ENCODE peak calls at places on chromosomes 2 and 18, in six cellular contexts. G, Z, A, F, B and S are unnamed samples.

GRCh38 chr2:39119732-39120520 is 925 bp downstream of the SOS1 start:
- DNase-seq in B (peak; percentile 62), F (peak; percentile 59), Z (peak; percentile 64), A (peak; percentile 67), G (peak; percentile 54), S (peak; percentile 86)

GRCh38 chr2:157936464-157936863 is 60.3 kb upstream of the ACVR1 start:
- DNase-seq in B (no peak), A (no peak), G (no peak), Z (no peak), F (no peak), S (no peak)

GRCh38 chr2:232321156-232321816 is 57.3 kb upstream of the ALPP start:
- DNase-seq in F (no peak), G (no peak), A (no peak), B (no peak), Z (no peak), S (no peak)

GRCh38 chr2:233867993-233868532 is at the start of gene MSL3B:
- DNase-seq in Z (peak; percentile 61), F (peak; percentile 36), A (peak; percentile 75), G (peak; percentile 48), B (peak; percentile 26), S (peak; percentile 82)

GRCh38 chr18:78766651-78767533 is 212.7 kb upstream of the SALL3 start:
- DNase-seq in G (no peak), B (no peak), A (no peak), F (no peak), Z (no peak), S (no peak)

GRCh38 chr2:162073776-162074578 is at the start of gene DPP4:
- DNase-seq in F (peak; percentile 45), G (peak; percentile 31), B (peak; percentile 36), A (no peak), Z (no peak), S (peak; percentile 84)

GRCh38 chr2:119426801-119427395 is 4.8 kb upstream of the TMEM37 start:
- DNase-seq in A (peak; percentile 69), Z (peak; percentile 82), F (no peak), G (no peak), B (no peak), S (no peak)

GRCh38 chr2:112541315-112542122 is 746 bp upstream of the POLR1B start:
- DNase-seq in B (peak; percentile 67), F (peak; percentile 78), Z (peak; percentile 63), G (peak; percentile 69), A (peak; percentile 72), S (peak; percentile 24)

GRCh38 chr2:178006710-178007109 is 65.9 kb downstream of the PDE11A start:
- DNase-seq in A (no peak), Z (peak; percentile 6), G (no peak), F (no peak), B (no peak), S (no peak)

GRCh38 chr2:14633451-14634211 is 1.1 kb downstream of the LRATD1 start:
- DNase-seq in Z (no peak), G (peak; percentile 32), A (no peak), B (no peak), F (peak; percentile 20), S (peak; percentile 40)

GRCh38 chr2:38959938-38960608 is 70.4 kb downstream of the ARHGEF33 start:
- DNase-seq in G (peak; percentile 74), B (peak; percentile 82), F (peak; percentile 87), A (peak; percentile 96), Z (peak; percentile 88), S (peak; percentile 80)

GRCh38 chr18:68466714-68467113 is 248.2 kb downstream of the TMX3 start:
- DNase-seq in G (no peak), B (no peak), A (no peak), Z (peak; percentile 57), F (no peak), S (no peak)

GRCh38 chr2:178730049-178730448 is 77.2 kb downstream of the TTN start:
- DNase-seq in G (no peak), B (no peak), F (no peak), Z (no peak), A (no peak), S (no peak)

GRCh38 chr2:1731963-1732768 is 12.1 kb downstream of the PXDN start:
- DNase-seq in A (peak; percentile 94), F (no peak), B (peak; percentile 70), G (no peak), Z (peak; percentile 92), S (no peak)

GRCh38 chr2:144524190-144524957 is 4.5 kb upstream of the ZEB2 start:
- DNase-seq in F (peak; percentile 83), Z (no peak), A (peak; percentile 77), B (peak; percentile 53), G (peak; percentile 65), S (no peak)

GRCh38 chr2:44715671-44716077 is 225.8 kb upstream of the SIX3 start:
- DNase-seq in B (no peak), G (peak; percentile 17), F (no peak), A (peak; percentile 53), Z (peak; percentile 70), S (no peak)
- TF ChIP-seq CTCF in B (peak; percentile 44), G (no peak), F (peak; percentile 29), A (peak; percentile 58), Z (peak; percentile 76), S (peak; percentile 36)

GRCh38 chr18:49020129-49020528 is 69.4 kb upstream of the SMAD7 start:
- DNase-seq in F (no peak), G (no peak), Z (no peak), B (no peak), A (no peak), S (no peak)

GRCh38 chr18:49020621-49021021 is 69.9 kb upstream of the SMAD7 start:
- DNase-seq in G (no peak), B (no peak), F (no peak), A (no peak), Z (peak; percentile 13), S (no peak)

GRCh38 chr18:49022311-49023280 is 71.8 kb upstream of the SMAD7 start:
- DNase-seq in A (no peak), B (no peak), F (no peak), Z (no peak), G (no peak), S (no peak)

GRCh38 chr18:49021076-49021432 is 70.3 kb upstream of the SMAD7 start:
- DNase-seq in Z (no peak), B (no peak), F (no peak), G (no peak), A (no peak), S (no peak)

GRCh38 chr18:49021433-49022129 is 70.8 kb upstream of the SMAD7 start:
- DNase-seq in G (peak; percentile 52), Z (peak; percentile 63), B (peak; percentile 50), A (peak; percentile 64), F (peak; percentile 62), S (peak; percentile 66)
- TF ChIP-seq CTCF in G (peak; percentile 29), Z (peak; percentile 73), B (peak; percentile 29), A (peak; percentile 58), F (no peak), S (peak; percentile 72)

GRCh38 chr2:86580560-86580959 is 17.3 kb upstream of the CHMP3 start:
- DNase-seq in G (no peak), A (no peak), B (no peak), Z (no peak), F (no peak), S (no peak)
- TF ChIP-seq CTCF in G (no peak), A (no peak), B (no peak), Z (no peak), F (no peak), S (no peak)

DNA sequence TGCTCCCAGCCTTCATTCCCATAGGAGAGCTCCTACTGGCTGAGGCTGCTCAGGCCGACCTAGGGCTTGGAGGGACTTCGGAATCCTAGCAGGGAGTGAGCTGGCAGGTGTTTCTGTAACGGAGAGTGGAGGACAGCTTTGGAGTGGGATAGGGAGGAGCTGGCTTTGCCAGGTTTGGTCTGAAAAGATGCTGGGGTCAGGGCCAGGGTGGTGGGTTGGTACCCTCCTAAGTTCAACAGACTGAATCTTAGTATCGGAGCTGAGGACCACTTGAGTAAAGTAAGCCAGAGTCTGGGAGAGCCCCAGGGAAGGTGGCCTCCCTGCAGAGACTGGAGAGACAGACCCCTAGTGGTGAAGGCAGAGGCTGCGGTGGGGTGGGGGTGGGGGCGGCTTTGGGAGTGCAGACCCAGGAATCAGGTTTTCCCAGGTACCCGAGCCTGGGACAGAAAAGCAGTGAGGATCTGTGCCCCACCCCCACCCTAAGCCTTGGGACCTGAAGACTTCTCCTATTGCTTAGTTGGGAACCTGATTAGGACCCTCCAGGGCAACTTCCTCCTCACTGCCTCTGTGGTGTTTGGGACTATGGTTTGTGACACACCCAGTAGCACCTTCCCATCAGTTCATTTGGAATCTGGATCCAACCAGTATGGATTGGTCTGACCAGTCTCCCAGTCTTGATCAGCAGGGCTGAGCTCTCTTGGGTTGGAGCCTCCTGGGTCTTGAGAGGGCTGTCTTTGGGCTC is 3.0 kb downstream of the CNNM4 start:
- DNase-seq in F (no peak), G (peak; percentile 37), Z (no peak), B (no peak), A (peak; percentile 14), S (peak; percentile 63)
- TF ChIP-seq CTCF in F (peak; percentile 19), G (peak; percentile 19), Z (peak; percentile 55), B (peak; percentile 31), A (peak; percentile 53), S (peak; percentile 65)

GRCh38 chr2:95379616-95379925 is 22.9 kb upstream of the FAHD2A start:
- DNase-seq in F (no peak), G (peak; percentile 29), B (no peak), Z (no peak), A (no peak), S (no peak)
- TF ChIP-seq CTCF in F (no peak), G (no peak), B (no peak), Z (peak; percentile 38), A (no peak), S (peak; percentile 20)